ENCODE peak calls at places on chromosomes 5 and 9, in five cellular contexts. V, H, Y, I and N are unnamed samples.

GRCh38 chr5:112554089-112554977 is 135.3 kb upstream of the EPB41L4A start:
- DNase-seq in V (peak), H (no peak), Y (peak), I (no peak), N (no peak)

GRCh38 chr9:131418143-131419028 is 24.5 kb downstream of the PRRC2B start:
- DNase-seq in V (peak), H (no peak), Y (peak), I (no peak), N (no peak)

GRCh38 chr9:134548185-134548584 is 93.4 kb upstream of the COL5A1 start:
- DNase-seq in V (no peak), H (no peak), Y (no peak), I (no peak), N (no peak)

GRCh38 chr5:95823738-95824609 is 1.4 kb upstream of the GLRX start:
- DNase-seq in V (peak), H (peak), Y (peak), I (peak), N (no peak)

GRCh38 chr5:40312205-40312604 is 367.5 kb upstream of the PTGER4 start:
- DNase-seq in V (no peak), H (no peak), Y (no peak), I (no peak), N (no peak)

GRCh38 chr5:154220625-154221024 is 30.1 kb downstream of the GALNT10 start:
- DNase-seq in V (no peak), H (peak), Y (peak), I (peak), N (no peak)

GRCh38 chr5:141914154-141914743 is 9.4 kb upstream of the DELE1 start:
- DNase-seq in V (peak), H (no peak), Y (peak), I (no peak), N (no peak)

GRCh38 chr9:101465330-101465915 is 29.8 kb upstream of the ALDOB start:
- DNase-seq in V (peak), H (peak), Y (peak), I (peak), N (peak)

GRCh38 chr5:55172937-55173695 is at the start of gene CDC20B:
- DNase-seq in V (peak), H (no peak), Y (peak), I (peak), N (no peak)

GRCh38 chr9:136719212-136719880 is 7.0 kb downstream of the DIPK1B start:
- DNase-seq in V (peak), H (no peak), Y (no peak), I (no peak), N (no peak)

GRCh38 chr9:86353591-86354047 is 591 bp downstream of the TUT7 start:
- DNase-seq in V (no peak), H (no peak), Y (no peak), I (peak), N (no peak)

GRCh38 chr5:175902013-175902412 is 30.6 kb downstream of the CPLX2 start:
- DNase-seq in V (no peak), H (no peak), Y (no peak), I (no peak), N (no peak)

GRCh38 chr5:19608434-19608833 is 379.6 kb downstream of the CDH18 start:
- DNase-seq in V (no peak), H (no peak), Y (no peak), I (peak), N (peak)

GRCh38 chr5:107274576-107274975 is 396.2 kb downstream of the EFNA5 start:
- DNase-seq in V (no peak), H (no peak), Y (no peak), I (no peak), N (no peak)

GRCh38 chr9:5714501-5715401 is 85.8 kb downstream of the RIC1 start:
- DNase-seq in V (no peak), H (peak), Y (no peak), I (peak), N (no peak)

GRCh38 chr5:66830636-66831035 is 234.4 kb downstream of the MAST4 start:
- DNase-seq in V (no peak), H (no peak), Y (no peak), I (peak), N (no peak)

GRCh38 chr5:159240301-159240870 is 22.7 kb upstream of the UBLCP1 start:
- DNase-seq in V (no peak), H (no peak), Y (no peak), I (peak), N (no peak)

GRCh38 chr9:127707766-127708165 is 978 bp downstream of the CFAP157 start:
- DNase-seq in V (no peak), H (peak), Y (no peak), I (peak), N (no peak)

GRCh38 chr5:151214614-151215545 is 9.0 kb downstream of the CCDC69 start:
- DNase-seq in V (no peak), H (no peak), Y (peak), I (no peak), N (no peak)

GRCh38 chr5:56412601-56413379 is 179.7 kb upstream of the ANKRD55 start:
- DNase-seq in V (peak), H (no peak), Y (peak), I (no peak), N (no peak)

GRCh38 chr9:109270441-109270840 is 50.4 kb downstream of the EPB41L4B start:
- DNase-seq in V (no peak), H (no peak), Y (no peak), I (no peak), N (no peak)

GRCh38 chr5:110623875-110624274 is 102.6 kb downstream of the TMEM232 start:
- DNase-seq in V (no peak), H (no peak), Y (no peak), I (no peak), N (no peak)

GRCh38 chr5:101018299-101018698 is 115.2 kb upstream of the ST8SIA4 start:
- DNase-seq in V (no peak), H (no peak), Y (no peak), I (peak), N (no peak)

GRCh38 chr5:55159763-55160492 is at the start of gene GPX8:
- DNase-seq in V (no peak), H (peak), Y (peak), I (peak), N (peak)

GRCh38 chr5:169121631-169122420 is 179.1 kb downstream of the SLIT3 start:
- DNase-seq in V (no peak), H (no peak), Y (no peak), I (peak), N (no peak)

GRCh38 chr9:35553670-35554543 is 51.2 kb upstream of the TESK1 start:
- DNase-seq in V (peak), H (peak), Y (peak), I (peak), N (peak)

GRCh38 chr5:6377582-6378127 is 692 bp downstream of the MED10 start:
- DNase-seq in V (no peak), H (no peak), Y (no peak), I (no peak), N (no peak)

GRCh38 chr9:102845847-102846246 is 149.3 kb upstream of the CYLC2 start:
- DNase-seq in V (no peak), H (no peak), Y (no peak), I (no peak), N (no peak)

GRCh38 chr9:20335668-20336332 is 286.5 kb downstream of the MLLT3 start:
- DNase-seq in V (no peak), H (no peak), Y (no peak), I (no peak), N (no peak)
- H3K27ac ChIP-seq in V (no peak), H (no peak), Y (no peak), I (no peak), N (no peak)

GRCh38 chr9:121650220-121651013 is 1.0 kb upstream of the DAB2IP start:
- DNase-seq in V (peak), H (no peak), Y (no peak), I (peak), N (peak)
- H3K27ac ChIP-seq in V (no peak), H (peak), Y (no peak), I (no peak), N (peak)

GRCh38 chr5:68259696-68260095 is 44.1 kb downstream of the PIK3R1 start:
- DNase-seq in V (no peak), H (no peak), Y (no peak), I (no peak), N (no peak)

GRCh38 chr5:68258531-68258930 is 43.0 kb downstream of the PIK3R1 start:
- DNase-seq in V (no peak), H (no peak), Y (no peak), I (no peak), N (no peak)

GRCh38 chr5:68255305-68256130 is 40.0 kb downstream of the PIK3R1 start:
- DNase-seq in V (no peak), H (no peak), Y (no peak), I (no peak), N (no peak)

GRCh38 chr5:68260455-68260854 is 44.9 kb downstream of the PIK3R1 start:
- DNase-seq in V (no peak), H (no peak), Y (no peak), I (no peak), N (no peak)

GRCh38 chr5:68257207-68257606 is 41.7 kb downstream of the PIK3R1 start:
- DNase-seq in V (no peak), H (no peak), Y (no peak), I (no peak), N (no peak)
- H3K27ac ChIP-seq in V (peak), H (no peak), Y (no peak), I (no peak), N (peak)

GRCh38 chr5:178216088-178216534 is 11.8 kb downstream of the HNRNPAB start:
- DNase-seq in V (no peak), H (no peak), Y (no peak), I (no peak), N (no peak)

GRCh38 chr5:178214160-178214803 is 9.9 kb downstream of the HNRNPAB start:
- DNase-seq in V (no peak), H (no peak), Y (no peak), I (no peak), N (no peak)

GRCh38 chr5:178215263-178216002 is 11.1 kb downstream of the HNRNPAB start:
- DNase-seq in V (no peak), H (no peak), Y (no peak), I (no peak), N (no peak)

GRCh38 chr5:178218237-178218636 is 13.9 kb downstream of the HNRNPAB start:
- DNase-seq in V (no peak), H (no peak), Y (no peak), I (no peak), N (no peak)

DNA sequence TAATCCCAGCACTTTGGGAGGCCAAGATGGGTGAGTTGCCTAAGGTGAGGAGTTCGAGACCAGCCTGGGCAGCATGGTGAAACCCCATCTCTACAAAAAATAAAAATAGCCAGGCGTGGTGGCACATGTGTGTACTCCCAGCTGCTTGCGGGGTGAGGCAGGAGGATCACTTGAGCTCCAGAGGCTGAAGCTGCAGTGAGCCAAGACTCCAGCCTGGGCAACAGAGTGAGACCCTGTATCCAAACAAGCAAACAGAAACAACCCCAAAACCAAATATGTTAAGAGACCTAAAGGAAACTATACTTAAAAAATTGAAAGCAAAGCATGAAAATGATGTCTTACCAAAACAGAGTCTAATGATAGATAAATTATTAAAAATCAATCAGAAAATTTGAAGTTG is 12.4 kb downstream of the HNRNPAB start:
- DNase-seq in V (no peak), H (no peak), Y (no peak), I (no peak), N (no peak)
- H3K27ac ChIP-seq in V (no peak), H (no peak), Y (no peak), I (no peak), N (no peak)

GRCh38 chr5:50965621-50966362 is 299.4 kb downstream of the PARP8 start:
- DNase-seq in V (no peak), H (no peak), Y (no peak), I (no peak), N (no peak)

GRCh38 chr5:50968296-50969206 is 302.1 kb downstream of the PARP8 start:
- DNase-seq in V (no peak), H (no peak), Y (no peak), I (no peak), N (no peak)

GRCh38 chr5:50966986-50967385 is 300.5 kb downstream of the PARP8 start:
- DNase-seq in V (no peak), H (no peak), Y (no peak), I (no peak), N (no peak)

GRCh38 chr5:50969207-50970145 is 303.0 kb downstream of the PARP8 start:
- DNase-seq in V (no peak), H (no peak), Y (no peak), I (no peak), N (no peak)

DNA sequence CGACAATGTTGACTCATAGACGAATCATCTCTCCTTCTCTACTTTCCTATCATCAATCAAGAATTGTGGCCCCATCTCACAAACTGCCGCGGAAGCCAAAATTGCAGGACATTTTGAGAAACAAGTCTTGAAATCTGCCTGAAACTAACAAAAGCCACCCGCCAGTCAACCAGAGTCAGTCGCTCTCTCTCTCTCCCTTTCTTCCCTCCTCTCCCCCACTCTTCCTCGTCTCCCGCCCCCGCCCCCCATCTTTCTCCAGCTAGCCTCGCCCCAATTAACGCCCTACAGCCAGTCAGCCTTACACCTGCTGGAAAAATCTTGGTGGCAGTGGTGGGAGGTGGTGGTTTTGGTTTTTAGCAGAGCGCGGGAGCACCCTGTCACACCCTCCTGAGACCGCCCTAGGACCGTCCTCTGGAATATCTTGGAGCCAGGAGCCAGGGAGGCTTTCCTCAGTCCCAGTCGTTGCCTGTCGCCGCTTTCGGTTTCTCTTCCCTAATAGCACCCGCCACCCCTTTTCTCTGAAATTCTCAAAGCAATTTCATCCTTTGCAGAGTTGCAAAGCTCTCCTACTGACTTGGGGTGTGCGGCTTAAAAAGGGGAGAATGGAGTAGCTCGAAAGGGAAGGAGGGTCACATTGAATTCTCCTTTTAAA is 301.1 kb downstream of the PARP8 start:
- DNase-seq in V (no peak), H (no peak), Y (no peak), I (no peak), N (no peak)
- H3K27ac ChIP-seq in V (no peak), H (no peak), Y (no peak), I (no peak), N (no peak)

GRCh38 chr5:117435203-117435602 is 860.6 kb upstream of the SEMA6A start:
- DNase-seq in V (no peak), H (no peak), Y (no peak), I (no peak), N (no peak)
- H3K27ac ChIP-seq in V (no peak), H (no peak), Y (no peak), I (no peak), N (no peak)

GRCh38 chr5:143409972-143410371 is 6.5 kb upstream of the NR3C1 start:
- DNase-seq in V (no peak), H (no peak), Y (no peak), I (no peak), N (no peak)

GRCh38 chr5:143412656-143413342 is 9.3 kb upstream of the NR3C1 start:
- DNase-seq in V (no peak), H (no peak), Y (no peak), I (no peak), N (no peak)

GRCh38 chr5:143417503-143418139 is 14.1 kb upstream of the NR3C1 start:
- DNase-seq in V (no peak), H (no peak), Y (no peak), I (no peak), N (no peak)

GRCh38 chr5:143416411-143416810 is 12.9 kb upstream of the NR3C1 start:
- DNase-seq in V (no peak), H (no peak), Y (no peak), I (no peak), N (no peak)

GRCh38 chr5:143413964-143414669 is 10.6 kb upstream of the NR3C1 start:
- DNase-seq in V (peak), H (no peak), Y (no peak), I (no peak), N (no peak)
- H3K27ac ChIP-seq in V (no peak), H (no peak), Y (no peak), I (no peak), N (no peak)

GRCh38 chr5:149585910-149586309 is 4.6 kb downstream of the ARHGEF37 start:
- DNase-seq in V (no peak), H (no peak), Y (no peak), I (no peak), N (no peak)
- H3K27ac ChIP-seq in V (no peak), H (no peak), Y (no peak), I (no peak), N (no peak)

GRCh38 chr5:139676406-139676805 is 28.3 kb downstream of the CXXC5 start:
- DNase-seq in V (no peak), H (no peak), Y (no peak), I (no peak), N (no peak)
- H3K27ac ChIP-seq in V (peak), H (no peak), Y (no peak), I (no peak), N (no peak)

DNA sequence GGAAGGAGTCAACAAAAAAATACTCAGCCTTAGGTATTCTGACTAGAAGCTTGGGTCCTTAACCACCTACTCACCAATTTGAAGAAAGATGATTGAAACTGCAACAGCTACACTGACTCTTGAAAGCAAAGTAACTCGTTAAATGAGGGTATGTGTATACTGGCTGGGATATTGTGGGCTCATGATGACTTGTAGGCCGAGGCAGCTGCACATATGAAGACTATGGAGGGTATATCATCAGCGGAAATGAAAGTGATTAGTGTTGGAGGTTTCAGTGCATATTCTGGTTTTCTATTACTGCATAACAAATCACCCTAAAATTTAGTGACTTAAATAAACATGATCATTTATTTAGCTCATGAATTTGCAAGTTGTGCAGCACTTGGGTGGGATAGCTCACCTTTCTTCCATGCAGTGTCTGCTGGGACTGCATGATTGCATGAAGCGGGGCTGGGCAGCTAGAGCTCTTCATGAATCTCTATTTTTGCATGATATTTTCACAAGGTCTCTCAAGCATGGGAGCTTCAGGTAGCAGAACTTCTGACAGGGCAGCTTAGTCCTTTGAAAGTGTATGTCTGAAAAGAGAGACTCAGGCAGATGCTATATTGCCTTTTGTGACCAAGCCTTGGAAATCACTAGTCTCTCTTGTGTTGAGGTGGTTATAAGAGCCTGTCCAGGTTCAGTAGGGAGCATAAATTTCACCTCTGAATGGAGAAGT is 96.1 kb upstream of the CDKN2B start:
- DNase-seq in V (no peak), H (no peak), Y (no peak), I (no peak), N (no peak)
- H3K27ac ChIP-seq in V (no peak), H (no peak), Y (no peak), I (peak), N (no peak)